ENCODE peak calls at places on chromosomes 16 and 17, in eight cellular contexts. One of them, this sample, is unnamed.

GRCh38 chr16:12133738-12134137 is 157.2 kb downstream of the SNX29 start:
- DNase-seq in HFF-Myc: no peak
- DNase-seq in K562: no peak
- DNase-seq in cardiac fibroblast: no peak
- DNase-seq in AG10803: no peak
- DNase-seq in astrocyte of the cerebellum: no peak
- DNase-seq in HL-60: no peak
- DNase-seq in GM23338: no peak
- DNase-seq in this sample: no peak

GRCh38 chr17:63881935-63882601 is at the start of gene GH2:
- DNase-seq in HFF-Myc: peak; percentile 27
- DNase-seq in K562: peak; percentile 82
- DNase-seq in cardiac fibroblast: peak; percentile 53
- DNase-seq in AG10803: peak; percentile 36
- DNase-seq in astrocyte of the cerebellum: peak; percentile 13
- DNase-seq in HL-60: no peak
- DNase-seq in GM23338: peak; percentile 82
- DNase-seq in this sample: no peak

GRCh38 chr16:66481943-66482390 is 54.9 kb downstream of the BEAN1 start:
- DNase-seq in HFF-Myc: no peak
- DNase-seq in K562: no peak
- DNase-seq in cardiac fibroblast: no peak
- DNase-seq in AG10803: no peak
- DNase-seq in astrocyte of the cerebellum: no peak
- DNase-seq in HL-60: no peak
- DNase-seq in GM23338: no peak
- DNase-seq in this sample: no peak

GRCh38 chr17:63189082-63189481 is 223.0 kb downstream of the TANC2 start:
- DNase-seq in HFF-Myc: no peak
- DNase-seq in K562: no peak
- DNase-seq in cardiac fibroblast: peak; percentile 62
- DNase-seq in AG10803: peak; percentile 66
- DNase-seq in astrocyte of the cerebellum: peak; percentile 24
- DNase-seq in HL-60: no peak
- DNase-seq in GM23338: no peak
- DNase-seq in this sample: no peak

GRCh38 chr17:13919818-13920217 is 149.5 kb upstream of the COX10 start:
- DNase-seq in HFF-Myc: no peak
- DNase-seq in K562: no peak
- DNase-seq in cardiac fibroblast: no peak
- DNase-seq in AG10803: peak; percentile 12
- DNase-seq in astrocyte of the cerebellum: no peak
- DNase-seq in HL-60: no peak
- DNase-seq in GM23338: no peak
- DNase-seq in this sample: no peak

GRCh38 chr16:56269824-56270684 is 78.8 kb downstream of the GNAO1 start:
- DNase-seq in HFF-Myc: no peak
- DNase-seq in K562: peak; percentile 69
- DNase-seq in cardiac fibroblast: peak; percentile 53
- DNase-seq in AG10803: peak; percentile 84
- DNase-seq in astrocyte of the cerebellum: no peak
- DNase-seq in HL-60: no peak
- DNase-seq in GM23338: peak; percentile 66
- DNase-seq in this sample: peak; percentile 16

GRCh38 chr16:1445518-1446197 is 1.3 kb upstream of the CCDC154 start:
- DNase-seq in HFF-Myc: no peak
- DNase-seq in K562: no peak
- DNase-seq in cardiac fibroblast: no peak
- DNase-seq in AG10803: no peak
- DNase-seq in astrocyte of the cerebellum: no peak
- DNase-seq in HL-60: no peak
- DNase-seq in GM23338: no peak
- DNase-seq in this sample: no peak

GRCh38 chr16:76661691-76662090 is 384.5 kb downstream of the CNTNAP4 start:
- DNase-seq in HFF-Myc: no peak
- DNase-seq in K562: no peak
- DNase-seq in cardiac fibroblast: no peak
- DNase-seq in AG10803: no peak
- DNase-seq in astrocyte of the cerebellum: no peak
- DNase-seq in HL-60: no peak
- DNase-seq in GM23338: no peak
- DNase-seq in this sample: no peak

GRCh38 chr16:72715267-72715666 is 332.7 kb downstream of the ZFHX3 start:
- DNase-seq in HFF-Myc: no peak
- DNase-seq in K562: no peak
- DNase-seq in cardiac fibroblast: peak; percentile 23
- DNase-seq in AG10803: peak; percentile 29
- DNase-seq in astrocyte of the cerebellum: no peak
- DNase-seq in HL-60: no peak
- DNase-seq in GM23338: no peak
- DNase-seq in this sample: no peak

GRCh38 chr17:41919840-41920579 is 1.3 kb upstream of the ACLY start:
- DNase-seq in HFF-Myc: no peak
- DNase-seq in K562: no peak
- DNase-seq in cardiac fibroblast: peak; percentile 66
- DNase-seq in AG10803: peak; percentile 42
- DNase-seq in astrocyte of the cerebellum: no peak
- DNase-seq in HL-60: peak; percentile 74
- DNase-seq in GM23338: peak; percentile 58
- DNase-seq in this sample: no peak

GRCh38 chr16:69917739-69918138 is 33.4 kb upstream of the CLEC18A start:
- DNase-seq in HFF-Myc: peak; percentile 81
- DNase-seq in K562: no peak
- DNase-seq in cardiac fibroblast: peak; percentile 98
- DNase-seq in AG10803: peak; percentile 95
- DNase-seq in astrocyte of the cerebellum: peak; percentile 92
- DNase-seq in HL-60: no peak
- DNase-seq in GM23338: peak; percentile 86
- DNase-seq in this sample: peak; percentile 92

GRCh38 chr17:59846391-59847165 is 46.2 kb downstream of the TUBD1 start:
- DNase-seq in HFF-Myc: no peak
- DNase-seq in K562: peak; percentile 21
- DNase-seq in cardiac fibroblast: peak; percentile 87
- DNase-seq in AG10803: peak; percentile 96
- DNase-seq in astrocyte of the cerebellum: peak; percentile 95
- DNase-seq in HL-60: no peak
- DNase-seq in GM23338: peak; percentile 62
- DNase-seq in this sample: no peak

GRCh38 chr16:56848955-56849689 is 15.9 kb upstream of the SLC12A3 start:
- DNase-seq in HFF-Myc: peak; percentile 36
- DNase-seq in K562: no peak
- DNase-seq in cardiac fibroblast: peak; percentile 62
- DNase-seq in AG10803: peak; percentile 73
- DNase-seq in astrocyte of the cerebellum: peak; percentile 64
- DNase-seq in HL-60: no peak
- DNase-seq in GM23338: no peak
- DNase-seq in this sample: no peak

GRCh38 chr17:63550816-63551639 is 751 bp downstream of the DCAF7 start:
- DNase-seq in HFF-Myc: no peak
- DNase-seq in K562: peak; percentile 49
- DNase-seq in cardiac fibroblast: peak; percentile 40
- DNase-seq in AG10803: peak; percentile 7
- DNase-seq in astrocyte of the cerebellum: no peak
- DNase-seq in HL-60: no peak
- DNase-seq in GM23338: peak; percentile 56
- DNase-seq in this sample: no peak

GRCh38 chr17:67491009-67491677 is 114.1 kb downstream of the PITPNC1 start:
- DNase-seq in HFF-Myc: peak; percentile 88
- DNase-seq in K562: no peak
- DNase-seq in cardiac fibroblast: peak; percentile 96
- DNase-seq in AG10803: peak; percentile 100
- DNase-seq in astrocyte of the cerebellum: peak; percentile 98
- DNase-seq in HL-60: peak; percentile 93
- DNase-seq in GM23338: peak; percentile 61
- DNase-seq in this sample: peak; percentile 98

GRCh38 chr17:40900819-40901356 is 15.8 kb upstream of the KRT20 start:
- DNase-seq in HFF-Myc: no peak
- DNase-seq in K562: no peak
- DNase-seq in cardiac fibroblast: no peak
- DNase-seq in AG10803: no peak
- DNase-seq in astrocyte of the cerebellum: no peak
- DNase-seq in HL-60: no peak
- DNase-seq in GM23338: no peak
- DNase-seq in this sample: no peak

GRCh38 chr16:84751947-84752346 is 52.1 kb downstream of the USP10 start:
- DNase-seq in HFF-Myc: no peak
- DNase-seq in K562: no peak
- DNase-seq in cardiac fibroblast: no peak
- DNase-seq in AG10803: peak; percentile 35
- DNase-seq in astrocyte of the cerebellum: no peak
- DNase-seq in HL-60: peak; percentile 61
- DNase-seq in GM23338: no peak
- DNase-seq in this sample: peak; percentile 13

GRCh38 chr16:17125671-17126070 is 345.1 kb downstream of the XYLT1 start:
- DNase-seq in HFF-Myc: no peak
- DNase-seq in K562: no peak
- DNase-seq in cardiac fibroblast: no peak
- DNase-seq in AG10803: peak; percentile 31
- DNase-seq in astrocyte of the cerebellum: peak; percentile 68
- DNase-seq in HL-60: no peak
- DNase-seq in GM23338: no peak
- DNase-seq in this sample: no peak

GRCh38 chr17:6455321-6455705 is 11.1 kb downstream of the PIMREG start:
- DNase-seq in HFF-Myc: no peak
- DNase-seq in K562: no peak
- DNase-seq in cardiac fibroblast: peak; percentile 35
- DNase-seq in AG10803: no peak
- DNase-seq in astrocyte of the cerebellum: no peak
- DNase-seq in HL-60: no peak
- DNase-seq in GM23338: peak; percentile 76
- DNase-seq in this sample: no peak

GRCh38 chr16:78705694-78706093 is 606.2 kb downstream of the WWOX start:
- DNase-seq in HFF-Myc: peak; percentile 11
- DNase-seq in K562: peak; percentile 34
- DNase-seq in cardiac fibroblast: no peak
- DNase-seq in AG10803: peak; percentile 1
- DNase-seq in astrocyte of the cerebellum: no peak
- DNase-seq in HL-60: peak; percentile 1
- DNase-seq in GM23338: peak; percentile 62
- DNase-seq in this sample: no peak

GRCh38 chr17:52297230-52298010 is 138.9 kb upstream of the CA10 start:
- DNase-seq in HFF-Myc: no peak
- DNase-seq in K562: no peak
- DNase-seq in cardiac fibroblast: no peak
- DNase-seq in AG10803: no peak
- DNase-seq in astrocyte of the cerebellum: no peak
- DNase-seq in HL-60: peak; percentile 16
- DNase-seq in GM23338: peak; percentile 2
- DNase-seq in this sample: no peak

GRCh38 chr16:12874135-12874534 is 27.3 kb upstream of the SHISA9 start:
- DNase-seq in HFF-Myc: no peak
- DNase-seq in K562: no peak
- DNase-seq in cardiac fibroblast: no peak
- DNase-seq in AG10803: peak; percentile 78
- DNase-seq in astrocyte of the cerebellum: no peak
- DNase-seq in HL-60: no peak
- DNase-seq in GM23338: peak; percentile 35
- DNase-seq in this sample: peak; percentile 32

GRCh38 chr16:62543516-62543915 is 507.3 kb upstream of the CDH8 start:
- DNase-seq in HFF-Myc: no peak
- DNase-seq in K562: no peak
- DNase-seq in cardiac fibroblast: no peak
- DNase-seq in AG10803: no peak
- DNase-seq in astrocyte of the cerebellum: no peak
- DNase-seq in HL-60: no peak
- DNase-seq in GM23338: no peak
- DNase-seq in this sample: no peak

GRCh38 chr16:54286330-54287017 is at the start of gene IRX3:
- DNase-seq in HFF-Myc: peak; percentile 68
- DNase-seq in K562: no peak
- DNase-seq in cardiac fibroblast: peak; percentile 92
- DNase-seq in AG10803: peak; percentile 94
- DNase-seq in astrocyte of the cerebellum: peak; percentile 82
- DNase-seq in HL-60: peak; percentile 42
- DNase-seq in GM23338: peak; percentile 94
- DNase-seq in this sample: peak; percentile 70

GRCh38 chr17:65332375-65332774 is 195.2 kb downstream of the RGS9 start:
- DNase-seq in HFF-Myc: no peak
- DNase-seq in K562: no peak
- DNase-seq in cardiac fibroblast: peak; percentile 15
- DNase-seq in AG10803: peak; percentile 60
- DNase-seq in astrocyte of the cerebellum: no peak
- DNase-seq in HL-60: no peak
- DNase-seq in GM23338: peak; percentile 37
- DNase-seq in this sample: peak; percentile 8

GRCh38 chr16:88758944-88759244 is 26.1 kb downstream of the PIEZO1 start:
- DNase-seq in HFF-Myc: no peak
- DNase-seq in K562: no peak
- DNase-seq in cardiac fibroblast: no peak
- DNase-seq in AG10803: no peak
- DNase-seq in astrocyte of the cerebellum: no peak
- DNase-seq in HL-60: no peak
- DNase-seq in GM23338: no peak
- DNase-seq in this sample: no peak
- H3K4me3 ChIP-seq in HFF-Myc: no peak overlapping the region
- H3K4me3 ChIP-seq in K562: no peak overlapping the region
- H3K4me3 ChIP-seq in cardiac fibroblast: no peak overlapping the region
- H3K4me3 ChIP-seq in AG10803: no peak overlapping the region
- H3K4me3 ChIP-seq in astrocyte of the cerebellum: no peak overlapping the region
- H3K4me3 ChIP-seq in HL-60: no peak overlapping the region
- H3K4me3 ChIP-seq in GM23338: no peak overlapping the region
- H3K4me3 ChIP-seq in this sample: no peak overlapping the region

GRCh38 chr16:68355447-68356248 is 44.8 kb downstream of the PRMT7 start:
- DNase-seq in HFF-Myc: no peak
- DNase-seq in K562: no peak
- DNase-seq in cardiac fibroblast: no peak
- DNase-seq in AG10803: no peak
- DNase-seq in astrocyte of the cerebellum: no peak
- DNase-seq in HL-60: no peak
- DNase-seq in GM23338: peak; percentile 76
- DNase-seq in this sample: no peak
- TF ChIP-seq CTCF in HFF-Myc: peak; percentile 12
- TF ChIP-seq CTCF in K562: no peak
- TF ChIP-seq CTCF in cardiac fibroblast: no peak
- TF ChIP-seq CTCF in AG10803: no peak
- TF ChIP-seq CTCF in astrocyte of the cerebellum: no peak
- TF ChIP-seq CTCF in HL-60: no peak
- TF ChIP-seq CTCF in GM23338: peak; percentile 74
- TF ChIP-seq CTCF in this sample: no peak

GRCh38 chr17:49371178-49371834 is 9.3 kb upstream of the ZNF652 start:
- DNase-seq in HFF-Myc: no peak
- DNase-seq in K562: peak; percentile 66
- DNase-seq in cardiac fibroblast: no peak
- DNase-seq in AG10803: no peak
- DNase-seq in astrocyte of the cerebellum: no peak
- DNase-seq in HL-60: no peak
- DNase-seq in GM23338: peak; percentile 98
- DNase-seq in this sample: no peak
- H3K4me3 ChIP-seq in HFF-Myc: no peak overlapping the region
- H3K4me3 ChIP-seq in K562: no peak overlapping the region
- H3K4me3 ChIP-seq in cardiac fibroblast: no peak overlapping the region
- H3K4me3 ChIP-seq in AG10803: no peak overlapping the region
- H3K4me3 ChIP-seq in astrocyte of the cerebellum: no peak overlapping the region
- H3K4me3 ChIP-seq in HL-60: no peak overlapping the region
- H3K4me3 ChIP-seq in GM23338: peak overlapping the region; percentile 36
- H3K4me3 ChIP-seq in this sample: no peak overlapping the region

DNA sequence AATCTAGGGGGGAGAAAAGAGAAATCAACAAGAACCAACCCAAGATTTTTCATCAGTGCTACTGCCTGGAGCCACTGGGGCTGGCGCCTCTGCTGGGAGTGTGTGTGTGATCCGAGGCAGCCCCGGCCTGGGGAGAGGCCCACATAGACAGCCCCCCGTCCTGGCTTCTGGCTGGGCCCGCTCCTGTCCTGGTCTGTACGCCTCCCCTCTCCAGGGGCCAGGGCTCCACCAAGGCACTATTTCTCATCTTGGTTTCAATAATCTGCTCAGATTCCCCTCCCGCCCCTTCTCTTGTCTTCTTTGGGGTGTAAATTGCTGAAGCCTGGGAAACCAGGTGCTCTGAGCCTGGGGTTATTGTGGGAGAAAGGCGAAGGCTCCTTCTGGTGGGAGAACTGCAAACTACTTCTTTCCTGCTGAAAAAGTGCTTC is 7.8 kb downstream of the BAHCC1 start:
- DNase-seq in HFF-Myc: no peak
- DNase-seq in K562: no peak
- DNase-seq in cardiac fibroblast: no peak
- DNase-seq in AG10803: no peak
- DNase-seq in astrocyte of the cerebellum: no peak
- DNase-seq in HL-60: no peak
- DNase-seq in GM23338: peak; percentile 60
- DNase-seq in this sample: no peak
- TF ChIP-seq CTCF in HFF-Myc: no peak
- TF ChIP-seq CTCF in K562: no peak
- TF ChIP-seq CTCF in cardiac fibroblast: no peak
- TF ChIP-seq CTCF in AG10803: peak; percentile 28
- TF ChIP-seq CTCF in astrocyte of the cerebellum: peak; percentile 25
- TF ChIP-seq CTCF in HL-60: no peak
- TF ChIP-seq CTCF in GM23338: peak; percentile 42
- TF ChIP-seq CTCF in this sample: no peak